ENCODE peak calls at places on chromosomes 16 and 17, in eight cellular contexts. O is mucosa of gallbladder, N is mesendoderm, Z is T-helper 2 cell, L is ovary, V is AG04450, I is GM13976, S is right cardiac atrium. M is an unnamed sample.

GRCh38 chr17:58312021-58312630 is 16.5 kb downstream of the TSPOAP1 start:
- DNase-seq in O (peak; percentile 9), N (no peak), Z (no peak), L (no peak), V (no peak), I (no peak), S (peak; percentile 42), M (no peak)

GRCh38 chr17:57107498-57108101 is 22.6 kb downstream of the AKAP1 start:
- DNase-seq in O (peak; percentile 55), N (no peak), Z (no peak), L (no peak), V (no peak), I (no peak), S (no peak), M (no peak)

GRCh38 chr16:73531021-73531420 is 483.1 kb upstream of the ZFHX3 start:
- DNase-seq in O (no peak), N (no peak), Z (no peak), L (no peak), V (no peak), I (no peak), S (no peak), M (no peak)

GRCh38 chr17:19741832-19742457 is 6.2 kb downstream of the ALDH3A1 start:
- DNase-seq in O (no peak), N (no peak), Z (no peak), L (no peak), V (no peak), I (no peak), S (no peak), M (no peak)

GRCh38 chr17:42530952-42531454 is 5.0 kb upstream of the NAGLU start:
- DNase-seq in O (no peak), N (no peak), Z (no peak), L (no peak), V (no peak), I (no peak), S (peak; percentile 16), M (no peak)

GRCh38 chr17:10999484-10999883 is 161.6 kb upstream of the PIRT start:
- DNase-seq in O (no peak), N (no peak), Z (no peak), L (no peak), V (no peak), I (no peak), S (no peak), M (no peak)

GRCh38 chr17:13306310-13306962 is 288.6 kb upstream of the ELAC2 start:
- DNase-seq in O (no peak), N (peak; percentile 91), Z (no peak), L (no peak), V (peak; percentile 46), I (no peak), S (no peak), M (no peak)

GRCh38 chr16:6947291-6947690 is 385.4 kb upstream of the RBFOX1 start:
- DNase-seq in O (no peak), N (peak; percentile 31), Z (no peak), L (no peak), V (no peak), I (no peak), S (no peak), M (no peak)

GRCh38 chr16:56600398-56600999 is 7.9 kb upstream of the MT2A start:
- DNase-seq in O (no peak), N (peak; percentile 55), Z (no peak), L (no peak), V (no peak), I (peak; percentile 61), S (no peak), M (no peak)

GRCh38 chr17:61405686-61406542 is 6.3 kb downstream of the TBX2 start:
- DNase-seq in O (no peak), N (no peak), Z (no peak), L (peak; percentile 16), V (no peak), I (no peak), S (no peak), M (no peak)

GRCh38 chr17:1907216-1907631 is 77.4 kb downstream of the RPA1 start:
- DNase-seq in O (no peak), N (no peak), Z (no peak), L (no peak), V (no peak), I (no peak), S (no peak), M (no peak)

GRCh38 chr16:78596996-78597422 is 497.6 kb downstream of the WWOX start:
- DNase-seq in O (no peak), N (no peak), Z (no peak), L (no peak), V (no peak), I (no peak), S (no peak), M (no peak)

GRCh38 chr16:49463529-49463928 is 89.9 kb downstream of the C16orf78 start:
- DNase-seq in O (peak; percentile 28), N (no peak), Z (peak; percentile 55), L (no peak), V (no peak), I (peak; percentile 86), S (no peak), M (peak; percentile 70)

GRCh38 chr17:72463287-72464102 is 342.7 kb downstream of the SOX9 start:
- DNase-seq in O (no peak), N (no peak), Z (no peak), L (no peak), V (no peak), I (no peak), S (no peak), M (no peak)